ENCODE peak calls at places on chromosome 22, in seven cellular contexts. R is stomach, S is HCT116, B is IMR-90, I is tibial nerve, W is ovary, O is heart left ventricle. E is an unnamed sample.
A peak's percentile ranks its signal among the peaks of the same experiment; 100 is the strongest.

GRCh38 chr22:48268293-48268692 is 1505.8 kb downstream of the TBC1D22A start:
- DNase-seq in R (no peak), S (no peak), B (no peak), I (no peak), W (no peak), O (no peak), E (no peak)

GRCh38 chr22:47850644-47851151 is 1088.2 kb downstream of the TBC1D22A start:
- DNase-seq in R (no peak), S (no peak), B (no peak), I (no peak), W (peak; percentile 19), O (no peak), E (peak; percentile 57)

GRCh38 chr22:45882881-45883810 is 93.8 kb downstream of the WNT7B start:
- DNase-seq in R (no peak), S (no peak), B (no peak), I (no peak), W (no peak), O (peak; percentile 4), E (no peak)

GRCh38 chr22:33116846-33117547 is 58.8 kb upstream of the SYN3 start:
- DNase-seq in R (no peak), S (no peak), B (no peak), I (no peak), W (no peak), O (no peak), E (no peak)

GRCh38 chr22:49607821-49608220 is 219.9 kb downstream of the BRD1 start:
- DNase-seq in R (no peak), S (no peak), B (no peak), I (no peak), W (no peak), O (no peak), E (no peak)

GRCh38 chr22:25453058-25453457 is 111.4 kb upstream of the GRK3 start:
- DNase-seq in R (no peak), S (no peak), B (no peak), I (no peak), W (no peak), O (no peak), E (no peak)

GRCh38 chr22:30432520-30432919 is 7.0 kb downstream of the MTFP1 start:
- DNase-seq in R (no peak), S (no peak), B (no peak), I (no peak), W (no peak), O (no peak), E (no peak)

GRCh38 chr22:50271519-50271970 is 1.4 kb upstream of the MAPK11 start:
- DNase-seq in R (peak; percentile 77), S (no peak), B (peak; percentile 38), I (no peak), W (peak; percentile 51), O (peak; percentile 77), E (peak; percentile 47)

GRCh38 chr22:41532908-41533825 is 11.1 kb downstream of the POLR3H start:
- DNase-seq in R (peak; percentile 82), S (no peak), B (peak; percentile 58), I (no peak), W (peak; percentile 67), O (peak; percentile 87), E (peak; percentile 73)

GRCh38 chr22:25510926-25511325 is 53.5 kb upstream of the GRK3 start:
- DNase-seq in R (no peak), S (no peak), B (no peak), I (no peak), W (no peak), O (no peak), E (no peak)

GRCh38 chr22:46480396-46480795 is 57.0 kb downstream of the CELSR1 start:
- DNase-seq in R (no peak), S (no peak), B (no peak), I (no peak), W (no peak), O (no peak), E (no peak)

GRCh38 chr22:44449061-44449682 is 48.9 kb downstream of the RTL6 start:
- DNase-seq in R (no peak), S (no peak), B (peak; percentile 93), I (no peak), W (no peak), O (no peak), E (no peak)

GRCh38 chr22:31248965-31249940 is 37.2 kb downstream of the LIMK2 start:
- DNase-seq in R (no peak), S (no peak), B (no peak), I (no peak), W (peak; percentile 43), O (no peak), E (peak; percentile 63)

DNA sequence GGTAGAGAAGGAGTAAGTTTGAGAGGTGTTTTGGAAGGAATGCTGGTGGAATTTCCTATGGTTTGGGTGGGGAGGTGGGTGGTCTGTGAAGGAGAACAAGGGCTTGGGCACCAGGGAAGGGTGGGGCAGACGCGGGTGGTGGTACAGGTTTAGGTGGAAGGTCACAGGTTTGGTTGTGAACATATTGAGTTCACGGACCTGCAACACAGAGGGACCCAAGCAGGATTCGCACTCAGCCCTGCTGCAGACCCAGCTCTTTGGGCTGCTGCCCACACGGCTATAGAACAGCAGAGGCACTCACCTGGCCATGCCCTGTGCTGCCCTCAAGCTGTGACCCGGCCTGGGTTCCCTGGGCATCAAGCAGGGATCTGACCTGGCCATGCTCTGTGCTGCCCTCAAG is 33.5 kb upstream of the EMID1 start:
- DNase-seq in R (no peak), S (no peak), B (no peak), I (no peak), W (no peak), O (no peak), E (no peak)
- TF ChIP-seq POLR2A in R (no peak), S (no peak), B (no peak), I (no peak), W (no peak), O (no peak), E (no peak)

GRCh38 chr22:37334859-37335818 is 52.8 kb downstream of the CYTH4 start:
- DNase-seq in R (no peak), S (no peak), B (no peak), I (no peak), W (no peak), O (no peak), E (no peak)

GRCh38 chr22:37333724-37334460 is 51.6 kb downstream of the CYTH4 start:
- DNase-seq in R (no peak), S (no peak), B (no peak), I (no peak), W (no peak), O (no peak), E (no peak)

GRCh38 chr22:37335819-37336199 is 53.5 kb downstream of the CYTH4 start:
- DNase-seq in R (no peak), S (no peak), B (no peak), I (no peak), W (no peak), O (no peak), E (no peak)

GRCh38 chr22:37336474-37337028 is 54.2 kb downstream of the CYTH4 start:
- DNase-seq in R (peak; percentile 51), S (no peak), B (no peak), I (no peak), W (no peak), O (no peak), E (no peak)

GRCh38 chr22:37334461-37334858 is 52.2 kb downstream of the CYTH4 start:
- DNase-seq in R (no peak), S (no peak), B (no peak), I (no peak), W (no peak), O (no peak), E (no peak)
- H3K27me3 ChIP-seq in R (peaks cover 56% of the 10 kb centered on the region), S (no peaks in the 10 kb centered on the region), B (peaks cover 12% of the 10 kb centered on the region), I (no peaks in the 10 kb centered on the region), W (no peaks in the 10 kb centered on the region), O (peaks cover 94% of the 10 kb centered on the region), E (peaks cover 19% of the 10 kb centered on the region)

GRCh38 chr22:39013923-39014722 is at the start of gene APOBEC3C:
- DNase-seq in R (peak; percentile 78), S (peak; percentile 65), B (peak; percentile 90), I (peak; percentile 71), W (peak; percentile 92), O (peak; percentile 85), E (peak; percentile 86)
- TF ChIP-seq POLR2A in R (no peak), S (peak; percentile 28), B (peak; percentile 65), I (peak; percentile 56), W (peak; percentile 36), O (peak; percentile 53), E (peak; percentile 69)

GRCh38 chr22:22458387-22458786 is 50.2 kb downstream of the ZNF280B start:
- DNase-seq in R (no peak), S (no peak), B (no peak), I (no peak), W (no peak), O (no peak), E (no peak)
- H3K27me3 ChIP-seq in R (peaks cover 7% of the 10 kb centered on the region), S (no peaks in the 10 kb centered on the region), B (no peaks in the 10 kb centered on the region), I (no peaks in the 10 kb centered on the region), W (no peaks in the 10 kb centered on the region), O (peaks cover 40% of the 10 kb centered on the region), E (no peaks in the 10 kb centered on the region)

DNA sequence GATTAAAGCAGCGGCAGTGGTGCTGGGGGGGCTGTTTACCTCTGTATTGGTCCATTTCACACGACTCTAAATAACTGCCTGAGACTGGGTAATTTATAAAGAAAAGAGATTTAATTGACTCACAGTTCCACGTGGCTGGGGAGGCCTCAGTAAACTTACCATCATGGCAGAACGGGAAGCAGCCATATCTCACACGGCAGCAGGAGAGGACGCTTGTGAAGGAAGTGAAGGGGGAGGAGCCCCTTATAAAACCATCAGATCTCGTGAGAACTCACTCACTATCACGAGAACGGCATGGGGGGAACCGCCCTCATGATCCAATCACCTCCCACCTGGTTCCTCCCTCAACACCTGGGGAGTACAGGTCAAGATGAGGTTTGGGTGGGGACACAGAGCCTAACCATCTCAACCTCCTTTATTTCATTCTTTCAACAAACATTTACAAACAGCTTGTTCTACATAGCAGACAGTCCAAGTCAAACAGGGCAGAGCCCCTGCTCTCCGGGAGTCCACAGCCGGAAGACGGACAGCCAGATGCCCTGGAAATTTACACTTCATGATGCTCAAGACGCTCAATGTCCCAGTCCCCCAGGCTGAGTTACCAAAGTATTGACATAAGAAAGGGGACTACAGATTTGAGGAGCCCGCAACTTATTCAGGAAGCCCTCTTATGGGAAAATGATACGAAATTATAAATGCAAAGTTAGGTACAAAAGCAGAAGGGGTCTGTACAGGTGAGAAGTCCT is 26.3 kb upstream of the HMGXB4 start:
- DNase-seq in R (no peak), S (peak; percentile 50), B (no peak), I (no peak), W (no peak), O (no peak), E (no peak)
- TF ChIP-seq POLR2A in R (no peak), S (peak; percentile 98), B (no peak), I (no peak), W (no peak), O (no peak), E (no peak)

E was measured in thyroid gland.